ENCODE peak calls at places on chromosomes 3 and 15, in four cellular contexts. One of them, this sample, is unnamed.
A peak's percentile ranks its signal among the peaks of the same experiment; 100 is the strongest.

GRCh38 chr3:77815467-77815866 is 775.6 kb downstream of the ROBO2 start:
- DNase-seq in OCI-LY7: no peak
- DNase-seq in fibroblast of mammary gland: no peak
- DNase-seq in cardiac muscle cell: no peak
- DNase-seq in this sample: peak; percentile 45

GRCh38 chr15:34059946-34060345 is 20.9 kb upstream of the AVEN start:
- DNase-seq in OCI-LY7: no peak
- DNase-seq in cardiac muscle cell: no peak
- DNase-seq in fibroblast of mammary gland: no peak
- DNase-seq in this sample: no peak

GRCh38 chr15:36156855-36157521 is 422.4 kb upstream of the CDIN1 start:
- DNase-seq in OCI-LY7: no peak
- DNase-seq in cardiac muscle cell: peak; percentile 84
- DNase-seq in fibroblast of mammary gland: peak; percentile 75
- DNase-seq in this sample: no peak

GRCh38 chr3:30586091-30586805 is 20.2 kb upstream of the TGFBR2 start:
- DNase-seq in fibroblast of mammary gland: peak; percentile 36
- DNase-seq in OCI-LY7: no peak
- DNase-seq in cardiac muscle cell: no peak
- DNase-seq in this sample: no peak

GRCh38 chr3:38478901-38479300 is 17.2 kb upstream of the EXOG start:
- DNase-seq in fibroblast of mammary gland: no peak
- DNase-seq in cardiac muscle cell: no peak
- DNase-seq in OCI-LY7: no peak
- DNase-seq in this sample: no peak

GRCh38 chr3:31462050-31462569 is 70.6 kb upstream of the STT3B start:
- DNase-seq in fibroblast of mammary gland: no peak
- DNase-seq in cardiac muscle cell: peak; percentile 18
- DNase-seq in OCI-LY7: peak; percentile 78
- DNase-seq in this sample: peak; percentile 6

GRCh38 chr3:123296836-123297626 is 95.3 kb downstream of the SEC22A start:
- DNase-seq in fibroblast of mammary gland: no peak
- DNase-seq in OCI-LY7: no peak
- DNase-seq in cardiac muscle cell: no peak
- DNase-seq in this sample: no peak

GRCh38 chr15:89998141-89998661 is 2.9 kb upstream of the ZNF710 start:
- DNase-seq in OCI-LY7: no peak
- DNase-seq in fibroblast of mammary gland: peak; percentile 93
- DNase-seq in cardiac muscle cell: peak; percentile 35
- DNase-seq in this sample: peak; percentile 46

GRCh38 chr3:61080737-61081445 is 170.4 kb downstream of the FHIT start:
- DNase-seq in cardiac muscle cell: no peak
- DNase-seq in OCI-LY7: no peak
- DNase-seq in fibroblast of mammary gland: no peak
- DNase-seq in this sample: no peak

GRCh38 chr15:96362759-96363678 is 32.5 kb downstream of the NR2F2 start:
- DNase-seq in cardiac muscle cell: no peak
- DNase-seq in fibroblast of mammary gland: no peak
- DNase-seq in OCI-LY7: no peak
- DNase-seq in this sample: no peak

GRCh38 chr3:17132286-17133115 is 247.7 kb downstream of the PLCL2 start:
- DNase-seq in cardiac muscle cell: no peak
- DNase-seq in OCI-LY7: no peak
- DNase-seq in fibroblast of mammary gland: no peak
- DNase-seq in this sample: no peak

GRCh38 chr3:150069158-150069536 is 98.5 kb upstream of the PFN2 start:
- DNase-seq in OCI-LY7: no peak
- DNase-seq in fibroblast of mammary gland: peak; percentile 20
- DNase-seq in cardiac muscle cell: no peak
- DNase-seq in this sample: no peak

GRCh38 chr15:56963719-56964118 is 45.3 kb downstream of the TCF12 start:
- DNase-seq in cardiac muscle cell: peak; percentile 48
- DNase-seq in OCI-LY7: no peak
- DNase-seq in fibroblast of mammary gland: no peak
- DNase-seq in this sample: no peak

GRCh38 chr15:50315814-50316630 is 39.0 kb downstream of the GABPB1 start:
- DNase-seq in OCI-LY7: peak; percentile 52
- DNase-seq in fibroblast of mammary gland: peak; percentile 70
- DNase-seq in cardiac muscle cell: peak; percentile 72
- DNase-seq in this sample: peak; percentile 5

GRCh38 chr3:197750863-197751737 is 1.4 kb downstream of the FYTTD1 start:
- DNase-seq in OCI-LY7: peak; percentile 41
- DNase-seq in cardiac muscle cell: peak; percentile 43
- DNase-seq in fibroblast of mammary gland: peak; percentile 48
- DNase-seq in this sample: peak; percentile 27

GRCh38 chr3:9727041-9727595 is 4.4 kb upstream of the BRPF1 start:
- DNase-seq in OCI-LY7: peak; percentile 84
- DNase-seq in fibroblast of mammary gland: no peak
- DNase-seq in cardiac muscle cell: no peak
- DNase-seq in this sample: peak; percentile 15

GRCh38 chr3:65953301-65953812 is 85.4 kb downstream of the MAGI1 start:
- DNase-seq in OCI-LY7: no peak
- DNase-seq in cardiac muscle cell: peak; percentile 35
- DNase-seq in fibroblast of mammary gland: no peak
- DNase-seq in this sample: peak; percentile 92

GRCh38 chr3:186589115-186589514 is 18.6 kb downstream of the DNAJB11 start:
- DNase-seq in cardiac muscle cell: peak; percentile 60
- DNase-seq in fibroblast of mammary gland: peak; percentile 52
- DNase-seq in OCI-LY7: peak; percentile 49
- DNase-seq in this sample: peak; percentile 44

GRCh38 chr3:190319660-190320059 is 2.6 kb downstream of the CLDN1 start:
- DNase-seq in fibroblast of mammary gland: no peak
- DNase-seq in cardiac muscle cell: no peak
- DNase-seq in OCI-LY7: no peak
- DNase-seq in this sample: peak; percentile 86

GRCh38 chr3:39434574-39434973 is 28.1 kb downstream of the RPSA start:
- DNase-seq in cardiac muscle cell: no peak
- DNase-seq in fibroblast of mammary gland: peak; percentile 64
- DNase-seq in OCI-LY7: no peak
- DNase-seq in this sample: no peak

GRCh38 chr3:123620338-123620737 is 35.5 kb upstream of the HACD2 start:
- DNase-seq in cardiac muscle cell: no peak
- DNase-seq in OCI-LY7: no peak
- DNase-seq in fibroblast of mammary gland: peak; percentile 21
- DNase-seq in this sample: no peak

GRCh38 chr3:132721479-132722164 is 587 bp downstream of the NPHP3 start:
- DNase-seq in OCI-LY7: no peak
- DNase-seq in cardiac muscle cell: peak; percentile 77
- DNase-seq in fibroblast of mammary gland: peak; percentile 62
- DNase-seq in this sample: peak; percentile 85

GRCh38 chr3:16318216-16318615 is 53.2 kb downstream of the OXNAD1 start:
- DNase-seq in fibroblast of mammary gland: peak; percentile 31
- DNase-seq in OCI-LY7: no peak
- DNase-seq in cardiac muscle cell: peak; percentile 59
- DNase-seq in this sample: no peak

GRCh38 chr15:89362203-89363101 is 27.8 kb upstream of the POLG start:
- DNase-seq in fibroblast of mammary gland: no peak
- DNase-seq in cardiac muscle cell: no peak
- DNase-seq in OCI-LY7: no peak
- DNase-seq in this sample: no peak

GRCh38 chr3:114714237-114714636 is 420.4 kb downstream of the TIGIT start:
- DNase-seq in fibroblast of mammary gland: no peak
- DNase-seq in cardiac muscle cell: no peak
- DNase-seq in OCI-LY7: no peak
- DNase-seq in this sample: no peak

GRCh38 chr3:127761101-127761802 is 61.1 kb downstream of the MGLL start:
- DNase-seq in OCI-LY7: no peak
- DNase-seq in fibroblast of mammary gland: no peak
- DNase-seq in cardiac muscle cell: no peak
- DNase-seq in this sample: no peak

GRCh38 chr3:152428577-152428976 is 159.8 kb downstream of the MBNL1 start:
- DNase-seq in OCI-LY7: no peak
- DNase-seq in cardiac muscle cell: no peak
- DNase-seq in fibroblast of mammary gland: no peak
- DNase-seq in this sample: no peak

GRCh38 chr3:40504636-40505430 is 1.0 kb upstream of the ZNF620 start:
- DNase-seq in cardiac muscle cell: peak; percentile 96
- DNase-seq in OCI-LY7: no peak
- DNase-seq in fibroblast of mammary gland: peak; percentile 99
- DNase-seq in this sample: peak; percentile 18

GRCh38 chr3:79354179-79354688 is 413.6 kb downstream of the ROBO1 start:
- DNase-seq in cardiac muscle cell: peak; percentile 80
- DNase-seq in fibroblast of mammary gland: no peak
- DNase-seq in OCI-LY7: no peak
- DNase-seq in this sample: no peak

DNA sequence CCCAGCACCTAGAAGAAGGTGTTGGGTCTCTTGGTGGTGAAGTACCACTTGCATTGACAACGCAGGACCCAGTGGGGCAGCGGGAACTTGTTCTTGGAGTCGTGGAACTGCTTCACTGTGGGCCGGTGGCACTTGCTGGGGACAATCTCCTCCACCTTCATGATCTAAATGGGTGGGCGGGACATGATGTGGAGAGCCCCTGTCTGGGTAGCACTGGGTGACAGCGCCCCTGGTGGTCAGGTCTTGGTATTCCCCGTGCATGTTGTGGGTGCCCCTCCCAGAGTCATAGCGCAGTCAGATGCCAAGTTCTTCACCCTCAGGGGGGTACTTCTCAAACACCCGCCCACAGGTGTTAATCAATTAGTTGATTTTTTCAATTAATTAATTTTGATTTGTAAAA is 60.2 kb downstream of the AGBL1 start:
- DNase-seq in fibroblast of mammary gland: no peak
- DNase-seq in cardiac muscle cell: no peak
- DNase-seq in OCI-LY7: peak; percentile 37
- DNase-seq in this sample: peak; percentile 21
- TF ChIP-seq CTCF in fibroblast of mammary gland: no peak
- TF ChIP-seq CTCF in cardiac muscle cell: no peak
- TF ChIP-seq CTCF in OCI-LY7: peak; percentile 84
- TF ChIP-seq CTCF in this sample: no peak

GRCh38 chr15:78565097-78565950 is at the start of gene CHRNA5:
- DNase-seq in fibroblast of mammary gland: peak; percentile 72
- DNase-seq in OCI-LY7: peak; percentile 78
- DNase-seq in cardiac muscle cell: peak; percentile 90
- DNase-seq in this sample: peak; percentile 98

GRCh38 chr15:78563092-78563491 is 2.2 kb upstream of the CHRNA5 start:
- DNase-seq in cardiac muscle cell: no peak
- DNase-seq in OCI-LY7: no peak
- DNase-seq in fibroblast of mammary gland: no peak
- DNase-seq in this sample: no peak

GRCh38 chr15:78564743-78565096 is 600 bp upstream of the CHRNA5 start:
- DNase-seq in fibroblast of mammary gland: no peak
- DNase-seq in cardiac muscle cell: no peak
- DNase-seq in OCI-LY7: no peak
- DNase-seq in this sample: no peak

GRCh38 chr15:78567541-78567940 is 2.2 kb downstream of the CHRNA5 start:
- DNase-seq in OCI-LY7: no peak
- DNase-seq in cardiac muscle cell: no peak
- DNase-seq in fibroblast of mammary gland: no peak
- DNase-seq in this sample: no peak

DNA sequence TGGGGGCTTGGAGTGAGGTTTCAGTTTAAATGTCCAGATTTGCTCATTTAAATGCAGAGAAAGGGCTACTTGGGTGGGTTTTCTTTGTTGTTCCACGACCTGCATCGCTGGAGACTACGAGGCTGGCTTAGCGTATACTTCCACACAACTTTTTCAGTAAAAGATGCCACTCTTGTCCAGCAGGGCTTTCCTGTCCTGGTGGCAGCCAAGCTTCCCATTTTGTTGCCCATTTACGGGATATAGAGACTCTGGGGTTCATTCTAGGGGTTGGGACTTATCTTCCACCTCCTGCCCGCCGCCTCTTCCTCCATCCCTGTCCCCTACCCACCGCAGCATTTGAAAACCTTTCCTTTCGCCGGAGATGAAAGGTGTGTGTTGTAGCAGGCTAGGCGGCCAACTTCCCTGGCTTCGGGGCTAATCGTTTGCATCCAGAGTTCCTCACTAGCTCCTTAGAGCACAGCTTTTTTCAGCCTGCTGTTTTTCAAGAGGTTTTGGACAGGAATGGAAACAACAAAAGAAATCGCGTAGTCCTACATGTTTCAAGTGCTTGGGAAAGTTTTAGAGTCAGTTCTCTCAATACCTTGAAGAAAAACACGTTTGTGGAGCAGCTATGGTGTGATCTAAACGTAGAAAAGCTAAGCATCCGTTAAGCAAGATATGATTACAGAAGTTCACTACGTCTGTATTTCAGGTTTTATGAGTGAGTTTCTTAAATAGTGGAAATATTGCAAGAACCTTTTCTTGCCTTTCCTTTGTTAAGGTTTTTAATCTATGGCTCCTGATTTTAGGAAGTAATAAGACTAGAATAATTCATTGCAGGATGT is 843 bp downstream of the CHRNA5 start:
- DNase-seq in OCI-LY7: no peak
- DNase-seq in cardiac muscle cell: peak; percentile 14
- DNase-seq in fibroblast of mammary gland: peak; percentile 7
- DNase-seq in this sample: peak; percentile 33
- TF ChIP-seq CTCF in OCI-LY7: peak; percentile 8
- TF ChIP-seq CTCF in cardiac muscle cell: peak; percentile 10
- TF ChIP-seq CTCF in fibroblast of mammary gland: no peak
- TF ChIP-seq CTCF in this sample: peak; percentile 36

GRCh38 chr3:111859974-111860859 is 1.2 kb downstream of the PHLDB2 start:
- DNase-seq in cardiac muscle cell: peak; percentile 92
- DNase-seq in OCI-LY7: peak; percentile 85
- DNase-seq in fibroblast of mammary gland: peak; percentile 90
- DNase-seq in this sample: peak; percentile 79

GRCh38 chr3:111861396-111861795 is 2.3 kb downstream of the PHLDB2 start:
- DNase-seq in fibroblast of mammary gland: no peak
- DNase-seq in OCI-LY7: no peak
- DNase-seq in cardiac muscle cell: no peak
- DNase-seq in this sample: no peak

GRCh38 chr3:111858641-111859040 is 424 bp upstream of the PHLDB2 start:
- DNase-seq in fibroblast of mammary gland: no peak
- DNase-seq in OCI-LY7: no peak
- DNase-seq in cardiac muscle cell: no peak
- DNase-seq in this sample: no peak

GRCh38 chr3:111857474-111857873 is 1.6 kb upstream of the PHLDB2 start:
- DNase-seq in OCI-LY7: no peak
- DNase-seq in fibroblast of mammary gland: no peak
- DNase-seq in cardiac muscle cell: no peak
- DNase-seq in this sample: no peak

GRCh38 chr3:111859061-111859973 is at the start of gene PHLDB2:
- DNase-seq in fibroblast of mammary gland: peak; percentile 81
- DNase-seq in cardiac muscle cell: peak; percentile 87
- DNase-seq in OCI-LY7: peak; percentile 56
- DNase-seq in this sample: peak; percentile 70
- TF ChIP-seq CTCF in fibroblast of mammary gland: no peak
- TF ChIP-seq CTCF in cardiac muscle cell: no peak
- TF ChIP-seq CTCF in OCI-LY7: no peak
- TF ChIP-seq CTCF in this sample: no peak

GRCh38 chr3:13493867-13494441 is 13.8 kb downstream of the HDAC11 start:
- DNase-seq in fibroblast of mammary gland: no peak
- DNase-seq in cardiac muscle cell: no peak
- DNase-seq in OCI-LY7: no peak
- DNase-seq in this sample: no peak

GRCh38 chr3:13492976-13493866 is 13.1 kb downstream of the HDAC11 start:
- DNase-seq in fibroblast of mammary gland: no peak
- DNase-seq in OCI-LY7: no peak
- DNase-seq in cardiac muscle cell: no peak
- DNase-seq in this sample: no peak

GRCh38 chr3:13495921-13496723 is 16.0 kb downstream of the HDAC11 start:
- DNase-seq in fibroblast of mammary gland: peak; percentile 85
- DNase-seq in cardiac muscle cell: peak; percentile 88
- DNase-seq in OCI-LY7: peak; percentile 76
- DNase-seq in this sample: peak; percentile 76

GRCh38 chr3:13495351-13495813 is 15.3 kb downstream of the HDAC11 start:
- DNase-seq in fibroblast of mammary gland: no peak
- DNase-seq in cardiac muscle cell: no peak
- DNase-seq in OCI-LY7: no peak
- DNase-seq in this sample: no peak

GRCh38 chr3:13494463-13495350 is 14.6 kb downstream of the HDAC11 start:
- DNase-seq in OCI-LY7: peak; percentile 57
- DNase-seq in cardiac muscle cell: peak; percentile 50
- DNase-seq in fibroblast of mammary gland: no peak
- DNase-seq in this sample: peak; percentile 33
- TF ChIP-seq CTCF in OCI-LY7: peak; percentile 79
- TF ChIP-seq CTCF in cardiac muscle cell: peak; percentile 72
- TF ChIP-seq CTCF in fibroblast of mammary gland: peak; percentile 58
- TF ChIP-seq CTCF in this sample: peak; percentile 27